ENCODE peak calls at places on chromosomes 16 and 17, in ten cellular contexts. T is EL; H is HuH-7.5; A is GM12891; X is mesenchymal stem cell; K is activated effector memory CD4-positive, alpha-beta T cell treated with anti-CD3 and anti-CD28 coated beads, Interleukin-2, amount 50 U/mL, for 16 hours; R is colonic mucosa; I is AG20443; S is stromal cell of bone marrow; P is AG04449. C is an unnamed sample.

GRCh38 chr16:53091508-53092211 is 36.9 kb downstream of the CHD9 start:
- DNase-seq in T (peak), H (no peak), A (no peak), X (peak), K (no peak), R (peak), I (peak), S (peak), P (peak), C (peak)

GRCh38 chr17:2259769-2260536 is 43.6 kb downstream of the SMG6 start:
- DNase-seq in T (peak), H (no peak), A (peak), X (peak), K (peak), R (no peak), I (peak), S (no peak), P (no peak), C (no peak)

GRCh38 chr17:27569257-27569722 is 61.7 kb upstream of the LGALS9 start:
- DNase-seq in T (peak), H (peak), A (peak), X (no peak), K (peak), R (no peak), I (peak), S (no peak), P (no peak), C (no peak)

GRCh38 chr17:63785556-63785955 is 11.6 kb downstream of the DDX42 start:
- DNase-seq in T (peak), H (no peak), A (no peak), X (peak), K (no peak), R (no peak), I (peak), S (peak), P (no peak), C (no peak)

GRCh38 chr17:28385037-28385797 is 13.7 kb downstream of the SARM1 start:
- DNase-seq in T (no peak), H (no peak), A (no peak), X (no peak), K (no peak), R (peak), I (no peak), S (no peak), P (no peak), C (no peak)

GRCh38 chr16:84259691-84260090 is 19.9 kb upstream of the KCNG4 start:
- DNase-seq in T (no peak), H (no peak), A (no peak), X (no peak), K (no peak), R (no peak), I (no peak), S (no peak), P (no peak), C (no peak)

GRCh38 chr17:1164935-1165556 is 14.7 kb downstream of the ABR start:
- DNase-seq in T (no peak), H (no peak), A (no peak), X (no peak), K (no peak), R (no peak), I (no peak), S (no peak), P (no peak), C (peak)

GRCh38 chr17:39960406-39961053 is 2.3 kb upstream of the GSDMA start:
- DNase-seq in T (no peak), H (no peak), A (no peak), X (no peak), K (no peak), R (peak), I (no peak), S (no peak), P (no peak), C (no peak)

GRCh38 chr17:10649602-10650001 is 7.5 kb downstream of the MYH3 start:
- DNase-seq in T (no peak), H (no peak), A (no peak), X (no peak), K (no peak), R (no peak), I (no peak), S (no peak), P (no peak), C (no peak)

GRCh38 chr17:39118674-39119419 is 32.6 kb downstream of the PLXDC1 start:
- DNase-seq in T (no peak), H (no peak), A (peak), X (no peak), K (no peak), R (no peak), I (no peak), S (no peak), P (no peak), C (no peak)